ENCODE peak calls at places on chromosomes 4 and X, in six cellular contexts. F is breast epithelium, H is body of pancreas, P is GM23338, M is right lobe of liver, N is fibroblast of lung. K is an unnamed sample.

GRCh38 chr4:7964459-7964858 is 24.8 kb upstream of the AFAP1 start:
- DNase-seq in F (no peak), H (no peak), P (no peak), M (no peak), N (no peak), K (no peak)

GRCh38 chr4:184722798-184723197 is 11.1 kb downstream of the CENPU start:
- DNase-seq in F (no peak), H (no peak), P (no peak), M (no peak), N (no peak), K (no peak)

GRCh38 chrX:138886769-138887168 is 175.3 kb upstream of the FGF13 start:
- DNase-seq in F (peak; percentile 54), H (no peak), P (no peak), M (peak; percentile 24), N (peak; percentile 49), K (no peak)

GRCh38 chr4:146222313-146222712 is 8.0 kb downstream of the REELD1 start:
- DNase-seq in F (no peak), H (no peak), P (no peak), M (no peak), N (peak; percentile 83), K (no peak)

GRCh38 chrX:119477812-119478232 is 9.6 kb downstream of the SLC25A5 start:
- DNase-seq in F (no peak), H (peak; percentile 57), P (no peak), M (peak; percentile 58), N (peak; percentile 64), K (no peak)

GRCh38 chrX:12372111-12372510 is 233.8 kb downstream of the FRMPD4 start:
- DNase-seq in F (no peak), H (no peak), P (peak; percentile 46), M (no peak), N (peak; percentile 40), K (no peak)

GRCh38 chrX:46117234-46117633 is 428.0 kb downstream of the ZNF674 start:
- DNase-seq in F (no peak), H (no peak), P (no peak), M (no peak), N (no peak), K (no peak)

GRCh38 chrX:32571579-32571978 is 639.8 kb downstream of the DMD start:
- DNase-seq in F (no peak), H (no peak), P (no peak), M (no peak), N (peak; percentile 0), K (no peak)

GRCh38 chr4:7691992-7692391 is 247.7 kb downstream of the AFAP1 start:
- DNase-seq in F (no peak), H (no peak), P (no peak), M (no peak), N (peak; percentile 41), K (no peak)

GRCh38 chrX:70332600-70332999 is 42.7 kb downstream of the KIF4A start:
- DNase-seq in F (no peak), H (no peak), P (peak; percentile 20), M (no peak), N (no peak), K (no peak)

GRCh38 chr4:445410-445809 is 53.5 kb downstream of the ZNF721 start:
- DNase-seq in F (no peak), H (no peak), P (no peak), M (no peak), N (no peak), K (no peak)

GRCh38 chr4:168919706-168920324 is 90.2 kb downstream of the CBR4 start:
- DNase-seq in F (no peak), H (no peak), P (no peak), M (no peak), N (no peak), K (no peak)

DNA sequence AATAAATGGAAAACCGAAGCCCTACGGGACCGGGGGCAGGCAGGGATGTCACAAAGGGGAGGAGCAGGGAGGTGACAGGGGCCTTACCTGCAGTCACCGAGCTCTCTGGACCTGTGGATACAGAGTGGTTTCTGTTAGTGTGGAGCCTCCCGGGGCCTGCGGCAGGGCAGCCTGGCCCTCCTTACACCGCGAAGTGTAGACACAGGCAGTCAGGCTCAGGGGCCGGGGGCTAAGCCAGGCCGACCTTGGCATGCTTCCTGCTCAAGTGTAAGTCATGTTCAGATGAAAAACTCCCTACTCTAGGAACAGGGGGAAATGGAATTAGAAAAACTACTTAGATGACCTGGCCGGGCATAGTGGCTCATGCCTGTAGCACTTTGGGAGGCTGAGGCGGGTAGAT is 4.3 kb downstream of the FAM3A start:
- DNase-seq in F (no peak), H (no peak), P (no peak), M (no peak), N (no peak), K (no peak)
- H3K36me3 ChIP-seq in F (no peaks in the 10 kb centered on the region), H (no peaks in the 10 kb centered on the region), P (no peaks in the 10 kb centered on the region), M (peaks cover 5% of the 10 kb centered on the region), N (no peaks in the 10 kb centered on the region), K (no peaks in the 10 kb centered on the region)

GRCh38 chr4:6010789-6011188 is 7.4 kb downstream of the C4orf50 start:
- DNase-seq in F (no peak), H (no peak), P (no peak), M (no peak), N (no peak), K (no peak)

GRCh38 chr4:6012200-6012599 is 6.0 kb downstream of the C4orf50 start:
- DNase-seq in F (no peak), H (no peak), P (no peak), M (no peak), N (no peak), K (no peak)

GRCh38 chr4:6013564-6013963 is 4.7 kb downstream of the C4orf50 start:
- DNase-seq in F (no peak), H (no peak), P (no peak), M (no peak), N (no peak), K (no peak)

GRCh38 chr4:6011271-6011671 is 7.0 kb downstream of the C4orf50 start:
- DNase-seq in F (no peak), H (no peak), P (no peak), M (no peak), N (no peak), K (no peak)

GRCh38 chr4:6011686-6012085 is 6.5 kb downstream of the C4orf50 start:
- DNase-seq in F (no peak), H (peak; percentile 64), P (no peak), M (no peak), N (no peak), K (peak; percentile 78)
- TF ChIP-seq CTCF in F (no peak), H (no peak), P (no peak), M (no peak), N (no peak), K (no peak)

GRCh38 chrX:153917814-153918213 is 8.2 kb downstream of the ARHGAP4 start:
- DNase-seq in F (no peak), H (no peak), P (no peak), M (no peak), N (no peak), K (no peak)
- H3K36me3 ChIP-seq in F (no peaks in the 10 kb centered on the region), H (no peaks in the 10 kb centered on the region), P (no peaks in the 10 kb centered on the region), M (no peaks in the 10 kb centered on the region), N (no peaks in the 10 kb centered on the region), K (no peaks in the 10 kb centered on the region)

GRCh38 chrX:148530464-148531077 is 30.2 kb downstream of the AFF2 start:
- DNase-seq in F (no peak), H (peak; percentile 11), P (peak; percentile 55), M (no peak), N (peak; percentile 19), K (no peak)
- TF ChIP-seq CTCF in F (no peak), H (peak; percentile 46), P (no peak), M (peak; percentile 70), N (peak; percentile 44), K (peak; percentile 60)

GRCh38 chr4:115781528-115782146 is 668.2 kb upstream of the NDST4 start:
- DNase-seq in F (no peak), H (no peak), P (no peak), M (no peak), N (no peak), K (no peak)
- H3K36me3 ChIP-seq in F (no peaks in the 10 kb centered on the region), H (no peaks in the 10 kb centered on the region), P (no peaks in the 10 kb centered on the region), M (no peaks in the 10 kb centered on the region), N (no peaks in the 10 kb centered on the region), K (no peaks in the 10 kb centered on the region)

DNA sequence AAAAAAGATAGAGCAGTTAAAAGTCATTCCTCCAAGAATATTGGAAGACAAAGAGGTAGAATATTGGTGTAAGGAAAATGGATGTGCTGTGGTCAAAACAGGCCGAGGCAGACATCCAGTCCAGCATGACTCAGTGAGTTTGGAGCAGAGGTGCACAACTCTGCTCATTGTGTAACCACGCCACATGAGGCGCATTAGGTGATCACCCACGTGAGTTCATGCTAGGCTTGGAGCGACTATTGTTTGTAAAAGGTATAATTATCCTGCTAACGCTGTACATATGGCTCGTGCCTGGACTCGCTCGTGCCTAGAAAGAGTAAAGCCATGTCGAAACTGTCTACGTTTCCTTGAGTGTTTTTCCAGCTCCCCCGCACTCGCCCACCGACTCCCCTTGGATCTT is 23.9 kb downstream of the C4orf54 start:
- DNase-seq in F (no peak), H (no peak), P (no peak), M (no peak), N (peak; percentile 39), K (no peak)
- TF ChIP-seq CTCF in F (no peak), H (no peak), P (no peak), M (no peak), N (no peak), K (no peak)